ENCODE peak calls at places on chromosomes 2 and 18, in six cellular contexts. One of them, this sample, is unnamed.

GRCh38 chr2:238997684-238998083 is 149.8 kb downstream of the TWIST2 start:
- DNase-seq in K562: no peak
- DNase-seq in GM12891: no peak
- DNase-seq in H1: no peak
- DNase-seq in HepG2: no peak
- DNase-seq in GM12878: no peak
- DNase-seq in this sample: no peak

GRCh38 chr2:184558713-184559464 is 39.4 kb upstream of the ZNF804A start:
- DNase-seq in K562: no peak
- DNase-seq in GM12891: no peak
- DNase-seq in H1: no peak
- DNase-seq in HepG2: no peak
- DNase-seq in GM12878: no peak
- DNase-seq in this sample: no peak

GRCh38 chr2:120305296-120305695 is 40.6 kb upstream of the INHBB start:
- DNase-seq in K562: peak; percentile 58
- DNase-seq in GM12891: no peak
- DNase-seq in H1: no peak
- DNase-seq in HepG2: peak; percentile 76
- DNase-seq in GM12878: no peak
- DNase-seq in this sample: no peak

GRCh38 chr2:236661064-236661761 is 91.6 kb downstream of the ACKR3 start:
- DNase-seq in K562: no peak
- DNase-seq in GM12891: no peak
- DNase-seq in H1: no peak
- DNase-seq in HepG2: no peak
- DNase-seq in GM12878: no peak
- DNase-seq in this sample: no peak

GRCh38 chr2:149291881-149292280 is 38.5 kb upstream of the LYPD6 start:
- DNase-seq in K562: no peak
- DNase-seq in GM12891: no peak
- DNase-seq in H1: no peak
- DNase-seq in HepG2: no peak
- DNase-seq in GM12878: no peak
- DNase-seq in this sample: no peak

GRCh38 chr2:200171761-200172482 is 134.6 kb upstream of the SPATS2L start:
- DNase-seq in K562: peak; percentile 77
- DNase-seq in GM12891: no peak
- DNase-seq in H1: no peak
- DNase-seq in HepG2: no peak
- DNase-seq in GM12878: no peak
- DNase-seq in this sample: no peak

GRCh38 chr2:72457801-72458516 is 310.3 kb upstream of the CYP26B1 start:
- DNase-seq in K562: no peak
- DNase-seq in GM12891: no peak
- DNase-seq in H1: no peak
- DNase-seq in HepG2: no peak
- DNase-seq in GM12878: no peak
- DNase-seq in this sample: no peak

GRCh38 chr2:29524652-29525051 is 396.7 kb downstream of the ALK start:
- DNase-seq in K562: no peak
- DNase-seq in GM12891: no peak
- DNase-seq in H1: no peak
- DNase-seq in HepG2: no peak
- DNase-seq in GM12878: no peak
- DNase-seq in this sample: no peak

GRCh38 chr2:133633851-133634250 is 65.6 kb upstream of the NCKAP5 start:
- DNase-seq in K562: no peak
- DNase-seq in GM12891: no peak
- DNase-seq in H1: no peak
- DNase-seq in HepG2: no peak
- DNase-seq in GM12878: no peak
- DNase-seq in this sample: no peak

GRCh38 chr2:166453995-166454595 is 40.0 kb downstream of the SCN7A start:
- DNase-seq in K562: no peak
- DNase-seq in GM12891: no peak
- DNase-seq in H1: no peak
- DNase-seq in HepG2: no peak
- DNase-seq in GM12878: no peak
- DNase-seq in this sample: no peak

GRCh38 chr2:54107903-54108615 is 7.4 kb upstream of the ACYP2 start:
- DNase-seq in K562: no peak
- DNase-seq in GM12891: no peak
- DNase-seq in H1: no peak
- DNase-seq in HepG2: no peak
- DNase-seq in GM12878: no peak
- DNase-seq in this sample: no peak

GRCh38 chr18:58716046-58716766 is 44.9 kb downstream of the MALT1 start:
- DNase-seq in K562: no peak
- DNase-seq in GM12891: peak; percentile 8
- DNase-seq in H1: no peak
- DNase-seq in HepG2: no peak
- DNase-seq in GM12878: no peak
- DNase-seq in this sample: no peak

GRCh38 chr2:151042938-151043337 is 218.7 kb downstream of the RBM43 start:
- DNase-seq in K562: no peak
- DNase-seq in GM12891: no peak
- DNase-seq in H1: no peak
- DNase-seq in HepG2: no peak
- DNase-seq in GM12878: no peak
- DNase-seq in this sample: no peak

GRCh38 chr2:84906108-84906899 is 848 bp downstream of the TMSB10 start:
- DNase-seq in K562: peak; percentile 34
- DNase-seq in GM12891: no peak
- DNase-seq in H1: no peak
- DNase-seq in HepG2: no peak
- DNase-seq in GM12878: no peak
- DNase-seq in this sample: no peak

GRCh38 chr2:61470965-61471904 is at the start of gene USP34:
- DNase-seq in K562: peak; percentile 95
- DNase-seq in GM12891: peak; percentile 78
- DNase-seq in H1: peak; percentile 83
- DNase-seq in HepG2: peak; percentile 92
- DNase-seq in GM12878: peak; percentile 87
- DNase-seq in this sample: peak; percentile 74
- TF ChIP-seq POLR2A in K562: peak; percentile 93
- TF ChIP-seq POLR2A in GM12891: peak; percentile 96
- TF ChIP-seq POLR2A in H1: peak; percentile 76
- TF ChIP-seq POLR2A in HepG2: peak; percentile 97
- TF ChIP-seq POLR2A in GM12878: peak; percentile 96
- TF ChIP-seq POLR2A in this sample: peak; percentile 96

GRCh38 chr2:63048367-63049171 is 2.1 kb upstream of the OTX1 start:
- DNase-seq in K562: no peak
- DNase-seq in GM12891: no peak
- DNase-seq in H1: peak; percentile 81
- DNase-seq in HepG2: no peak
- DNase-seq in GM12878: no peak
- DNase-seq in this sample: no peak
- TF ChIP-seq TAF1 in K562: no peak
- TF ChIP-seq TAF1 in GM12891: no peak
- TF ChIP-seq TAF1 in H1: no peak
- TF ChIP-seq TAF1 in HepG2: no peak
- TF ChIP-seq TAF1 in GM12878: no peak
- TF ChIP-seq TAF1 in this sample: no peak

GRCh38 chr2:131635576-131635975 is 107.9 kb downstream of the CCDC74A start:
- DNase-seq in K562: no peak
- DNase-seq in GM12891: no peak
- DNase-seq in H1: no peak
- DNase-seq in HepG2: no peak
- DNase-seq in GM12878: no peak
- DNase-seq in this sample: no peak
- TF ChIP-seq POLR2A in K562: no peak
- TF ChIP-seq POLR2A in GM12891: no peak
- TF ChIP-seq POLR2A in H1: no peak
- TF ChIP-seq POLR2A in HepG2: no peak
- TF ChIP-seq POLR2A in GM12878: no peak
- TF ChIP-seq POLR2A in this sample: no peak

DNA sequence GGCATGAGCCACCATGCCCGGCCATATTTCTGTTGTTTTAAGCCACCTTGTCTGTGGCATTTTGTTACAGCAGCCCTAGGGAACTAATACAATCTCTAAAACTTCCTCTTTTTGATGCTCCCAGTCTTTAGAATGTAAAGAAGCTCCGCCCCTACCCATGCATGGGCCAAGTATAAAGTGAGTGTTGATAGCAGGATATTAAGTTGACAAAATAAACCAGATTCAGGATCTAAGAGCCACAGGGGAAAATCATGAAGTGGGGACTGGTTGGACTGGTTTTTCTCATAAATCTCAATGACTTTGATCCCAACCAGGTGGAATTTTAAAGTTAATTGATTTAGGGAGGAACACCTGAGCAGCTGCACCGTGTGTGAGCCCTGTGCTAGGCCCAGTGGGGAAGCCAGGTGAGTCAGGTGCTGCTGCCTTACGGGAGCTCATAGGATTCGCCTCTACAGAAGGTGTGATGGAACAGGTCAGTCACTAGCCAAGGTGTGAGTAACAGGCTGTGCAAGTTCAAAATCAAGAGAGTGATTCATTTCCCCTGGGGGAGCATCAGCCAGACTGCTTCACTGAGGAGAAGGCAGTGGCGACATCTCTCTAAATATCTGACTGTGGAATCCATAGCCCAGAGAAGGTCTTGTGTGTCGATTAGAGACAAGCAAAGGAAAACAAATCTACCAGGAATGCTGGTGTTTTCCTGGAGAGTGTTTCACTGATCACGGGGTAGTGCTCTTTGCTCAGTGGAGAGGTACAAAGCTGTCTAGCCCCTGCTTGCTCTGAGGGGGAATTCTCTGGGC is 63.0 kb upstream of the MSH2 start:
- DNase-seq in K562: no peak
- DNase-seq in GM12891: no peak
- DNase-seq in H1: no peak
- DNase-seq in HepG2: peak; percentile 58
- DNase-seq in GM12878: no peak
- DNase-seq in this sample: no peak
- TF ChIP-seq TAF1 in K562: no peak
- TF ChIP-seq TAF1 in GM12891: no peak
- TF ChIP-seq TAF1 in H1: no peak
- TF ChIP-seq TAF1 in HepG2: no peak
- TF ChIP-seq TAF1 in GM12878: no peak
- TF ChIP-seq TAF1 in this sample: no peak

GRCh38 chr18:36155960-36156757 is 26.5 kb downstream of the ELP2 start:
- DNase-seq in K562: no peak
- DNase-seq in GM12891: no peak
- DNase-seq in H1: no peak
- DNase-seq in HepG2: no peak
- DNase-seq in GM12878: no peak
- DNase-seq in this sample: no peak

GRCh38 chr18:36152781-36153180 is 23.1 kb downstream of the ELP2 start:
- DNase-seq in K562: no peak
- DNase-seq in GM12891: no peak
- DNase-seq in H1: no peak
- DNase-seq in HepG2: no peak
- DNase-seq in GM12878: no peak
- DNase-seq in this sample: no peak

GRCh38 chr18:36153771-36154170 is 24.1 kb downstream of the ELP2 start:
- DNase-seq in K562: no peak
- DNase-seq in GM12891: no peak
- DNase-seq in H1: no peak
- DNase-seq in HepG2: no peak
- DNase-seq in GM12878: no peak
- DNase-seq in this sample: no peak

GRCh38 chr18:36149514-36150289 is 20.0 kb downstream of the ELP2 start:
- DNase-seq in K562: no peak
- DNase-seq in GM12891: peak; percentile 25
- DNase-seq in H1: no peak
- DNase-seq in HepG2: no peak
- DNase-seq in GM12878: peak; percentile 32
- DNase-seq in this sample: no peak

DNA sequence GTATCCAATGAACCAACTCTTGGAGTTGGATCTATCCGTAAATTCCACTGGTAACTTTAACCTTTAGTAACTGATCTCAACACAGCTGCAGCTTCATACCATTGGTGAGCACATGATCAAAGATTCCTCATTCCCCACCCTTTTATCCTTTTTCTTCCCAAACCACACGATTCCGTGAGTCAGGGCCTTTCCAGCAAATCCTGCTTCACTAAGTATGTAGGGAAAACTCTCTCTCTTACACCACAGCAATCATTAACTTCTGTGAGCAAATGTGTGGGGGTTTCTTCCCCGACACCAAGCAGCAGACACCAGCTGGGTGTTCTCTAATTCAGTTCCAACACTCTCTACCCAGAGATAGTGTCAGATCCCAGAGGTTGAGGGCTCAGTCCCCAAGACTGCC is 23.5 kb downstream of the ELP2 start:
- DNase-seq in K562: no peak
- DNase-seq in GM12891: no peak
- DNase-seq in H1: no peak
- DNase-seq in HepG2: peak; percentile 23
- DNase-seq in GM12878: no peak
- DNase-seq in this sample: no peak
- TF ChIP-seq POLR2A in K562: no peak
- TF ChIP-seq POLR2A in GM12891: no peak
- TF ChIP-seq POLR2A in H1: no peak
- TF ChIP-seq POLR2A in HepG2: no peak
- TF ChIP-seq POLR2A in GM12878: no peak
- TF ChIP-seq POLR2A in this sample: no peak

This sample was measured in GM12892.